ENCODE peak calls at places on chromosomes 13 and 19, in four cellular contexts. V is GM12878, S is K562, B is HepG2. A is an unnamed sample.

GRCh38 chr19:16698914-16699313 is 20.7 kb upstream of the NWD1 start:
- DNase-seq in V (no peak), S (no peak), B (no peak), A (no peak)

GRCh38 chr19:6750062-6750461 is 10.6 kb downstream of the TRIP10 start:
- DNase-seq in V (no peak), S (no peak), B (no peak), A (no peak)

GRCh38 chr19:49655570-49656455 is 9.8 kb downstream of the IRF3 start:
- DNase-seq in V (no peak), S (no peak), B (no peak), A (no peak)

GRCh38 chr19:19034204-19034624 is 811 bp downstream of the ARMC6 start:
- DNase-seq in V (peak; percentile 51), S (peak; percentile 82), B (peak; percentile 81), A (peak; percentile 77)

GRCh38 chr19:44731622-44732021 is 16.9 kb upstream of the BCL3 start:
- DNase-seq in V (no peak), S (no peak), B (no peak), A (no peak)

GRCh38 chr13:101757446-101758039 is 305.1 kb downstream of the ITGBL1 start:
- DNase-seq in V (no peak), S (no peak), B (no peak), A (peak; percentile 3)

GRCh38 chr13:73268306-73268705 is 209.5 kb downstream of the KLF5 start:
- DNase-seq in V (no peak), S (no peak), B (no peak), A (no peak)

GRCh38 chr13:105220063-105220462 is 1315.4 kb downstream of the EFNB2 start:
- DNase-seq in V (no peak), S (no peak), B (no peak), A (no peak)

GRCh38 chr13:83048419-83048818 is 833.9 kb downstream of the SLITRK1 start:
- DNase-seq in V (no peak), S (no peak), B (no peak), A (no peak)

GRCh38 chr19:7391218-7391670 is 42.5 kb downstream of the ARHGEF18 start:
- DNase-seq in V (no peak), S (no peak), B (peak; percentile 77), A (no peak)

GRCh38 chr13:74316531-74316930 is 182.3 kb upstream of the KLF12 start:
- DNase-seq in V (no peak), S (no peak), B (no peak), A (no peak)

GRCh38 chr13:49097374-49097773 is 121.7 kb downstream of the FNDC3A start:
- DNase-seq in V (no peak), S (no peak), B (peak; percentile 70), A (no peak)

GRCh38 chr13:51534075-51534817 is 50.0 kb upstream of the WDFY2 start:
- DNase-seq in V (no peak), S (no peak), B (no peak), A (no peak)

GRCh38 chr19:42634409-42635232 is 39.9 kb upstream of the CEACAM8 start:
- DNase-seq in V (no peak), S (peak; percentile 48), B (peak; percentile 32), A (peak; percentile 68)

GRCh38 chr13:23963947-23964346 is 66.6 kb upstream of the C1QTNF9B start:
- DNase-seq in V (no peak), S (no peak), B (no peak), A (no peak)

GRCh38 chr13:39133781-39134180 is 95.5 kb downstream of the NHLRC3 start:
- DNase-seq in V (no peak), S (no peak), B (no peak), A (no peak)

GRCh38 chr19:13055213-13056051 is 47.2 kb downstream of the LYL1 start:
- DNase-seq in V (no peak), S (no peak), B (no peak), A (no peak)

GRCh38 chr13:97280478-97280877 is 58.3 kb downstream of the MBNL2 start:
- DNase-seq in V (no peak), S (no peak), B (no peak), A (no peak)

GRCh38 chr13:29771247-29771646 is 79.2 kb downstream of the UBL3 start:
- DNase-seq in V (no peak), S (no peak), B (peak; percentile 23), A (no peak)

GRCh38 chr13:26881154-26881553 is 120.6 kb upstream of the GPR12 start:
- DNase-seq in V (no peak), S (no peak), B (no peak), A (no peak)

GRCh38 chr13:46571189-46571901 is 18.4 kb downstream of the LRCH1 start:
- DNase-seq in V (no peak), S (no peak), B (peak; percentile 39), A (no peak)

GRCh38 chr19:28472843-28473242 is 740.1 kb downstream of the UQCRFS1 start:
- DNase-seq in V (no peak), S (no peak), B (no peak), A (no peak)

GRCh38 chr13:60411983-60412382 is 15.0 kb downstream of the TDRD3 start:
- DNase-seq in V (no peak), S (no peak), B (no peak), A (no peak)

GRCh38 chr19:49148784-49149651 is 6.2 kb downstream of the HRC start:
- DNase-seq in V (no peak), S (peak; percentile 92), B (peak; percentile 86), A (peak; percentile 93)

GRCh38 chr19:49469828-49470614 is 4.0 kb upstream of the FLT3LG start:
- DNase-seq in V (peak; percentile 84), S (no peak), B (no peak), A (no peak)

GRCh38 chr19:30320466-30320865 is 51.7 kb upstream of the ZNF536 start:
- DNase-seq in V (no peak), S (no peak), B (no peak), A (no peak)

GRCh38 chr13:76632388-76633044 is 253.7 kb downstream of the KCTD12 start:
- DNase-seq in V (no peak), S (no peak), B (no peak), A (no peak)

GRCh38 chr19:11361771-11362731 is 6.8 kb downstream of the PLPPR2 start:
- DNase-seq in V (no peak), S (peak; percentile 62), B (no peak), A (no peak)

GRCh38 chr19:2739602-2740313 is at the start of gene SLC39A3:
- DNase-seq in V (peak; percentile 87), S (peak; percentile 100), B (peak; percentile 93), A (peak; percentile 99)

GRCh38 chr13:98199480-98199879 is 22.4 kb upstream of the RNF113B start:
- DNase-seq in V (no peak), S (no peak), B (peak; percentile 77), A (no peak)

GRCh38 chr19:13066933-13067831 is 35.5 kb downstream of the LYL1 start:
- DNase-seq in V (no peak), S (no peak), B (no peak), A (no peak)

GRCh38 chr13:110063490-110063889 is 243.5 kb downstream of the COL4A1 start:
- DNase-seq in V (no peak), S (no peak), B (no peak), A (no peak)
- TF ChIP-seq TARDBP in V (no peak), S (no peak), B (no peak), A (no peak)

GRCh38 chr13:43159007-43159406 is 135.6 kb downstream of the DNAJC15 start:
- DNase-seq in V (no peak), S (no peak), B (no peak), A (no peak)
- TF ChIP-seq FOXM1 in V (no peak), S (no peak), B (no peak), A (no peak)

DNA sequence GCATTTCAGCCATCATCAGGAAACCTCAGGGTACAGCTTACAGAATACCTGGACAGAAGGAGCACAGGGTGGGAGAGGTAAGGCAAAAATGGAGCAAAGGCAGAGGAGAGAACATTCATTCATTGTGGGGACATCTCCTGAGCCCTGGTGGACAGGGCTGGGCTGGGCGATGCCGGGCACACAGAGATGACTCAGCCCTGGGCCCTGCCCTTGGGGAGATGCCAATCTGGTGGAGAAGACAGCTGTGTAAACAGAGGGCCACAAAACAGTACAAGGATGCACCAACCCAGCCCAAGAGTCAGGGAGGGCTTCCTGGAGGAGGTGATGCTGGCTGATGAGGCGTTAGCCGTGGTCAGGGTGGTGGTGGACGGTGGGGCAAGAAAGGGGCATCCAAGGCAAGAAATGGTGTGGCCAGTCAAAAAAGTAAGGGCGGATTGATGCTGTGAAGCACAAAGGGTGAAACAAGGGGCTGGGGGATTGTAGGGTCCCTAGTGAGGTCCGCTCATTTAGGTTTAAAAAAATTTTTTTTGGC is 3.6 kb upstream of the HAS1 start:
- DNase-seq in V (no peak), S (no peak), B (no peak), A (no peak)
- TF ChIP-seq TARDBP in V (no peak), S (no peak), B (no peak), A (no peak)

DNA sequence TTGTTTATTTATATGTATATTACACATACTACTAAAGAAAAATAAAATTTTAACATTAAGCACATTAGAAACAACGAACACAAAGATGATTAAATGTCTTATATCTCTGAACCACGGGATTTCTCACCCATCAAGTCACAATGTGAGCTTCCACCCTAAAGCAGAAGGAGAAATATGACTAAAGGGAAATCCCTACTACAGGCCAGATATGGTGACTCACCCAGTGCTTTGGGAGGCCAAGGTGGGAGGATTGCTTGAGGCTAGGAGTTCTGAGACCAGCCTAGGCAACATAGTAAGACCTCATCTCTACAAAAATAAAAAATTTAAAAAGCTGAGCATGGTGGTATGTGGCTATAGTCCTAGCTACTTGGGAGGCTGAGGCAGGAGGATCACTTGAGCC is 24.6 kb downstream of the DCT start:
- DNase-seq in V (no peak), S (no peak), B (no peak), A (no peak)
- TF ChIP-seq FOXM1 in V (no peak), S (no peak), B (no peak), A (no peak)

GRCh38 chr19:58392945-58393724 is 2.3 kb upstream of the RNF225 start:
- DNase-seq in V (no peak), S (no peak), B (no peak), A (no peak)
- TF ChIP-seq TARDBP in V (no peak), S (no peak), B (no peak), A (no peak)

GRCh38 chr19:47187797-47188196 is 43.2 kb downstream of the BBC3 start:
- DNase-seq in V (no peak), S (no peak), B (no peak), A (no peak)

GRCh38 chr19:47187023-47187655 is 43.9 kb downstream of the BBC3 start:
- DNase-seq in V (no peak), S (no peak), B (no peak), A (no peak)

GRCh38 chr19:47186337-47187022 is 44.5 kb downstream of the BBC3 start:
- DNase-seq in V (peak; percentile 89), S (no peak), B (no peak), A (no peak)

GRCh38 chr19:47188507-47189033 is 42.4 kb downstream of the BBC3 start:
- DNase-seq in V (no peak), S (no peak), B (no peak), A (no peak)

GRCh38 chr19:47190167-47190727 is 40.8 kb downstream of the BBC3 start:
- DNase-seq in V (no peak), S (peak; percentile 37), B (peak; percentile 96), A (no peak)
- TF ChIP-seq FOXM1 in V (no peak), S (no peak), B (no peak), A (no peak)